ENCODE peak calls at places on chromosomes 7 and 10, in eight cellular contexts. One of them, this sample, is unnamed.

GRCh38 chr10:45471531-45472310 is 97.7 kb downstream of the ALOX5 start:
- DNase-seq in stimulated activated CD8-positive, alpha-beta memory T cell treated with anti-CD3 and anti-CD28 coated beads, Interleukin-4, amount 100 ng/mL, for 24 hours: no peak
- DNase-seq in coronary artery: no peak
- DNase-seq in GM20000: no peak
- DNase-seq in lung: no peak
- DNase-seq in EL: no peak
- DNase-seq in GDM1: no peak
- DNase-seq in GM04503: no peak
- DNase-seq in this sample: no peak

GRCh38 chr10:71547841-71548493 is 151.2 kb downstream of the CDH23 start:
- DNase-seq in GM04503: no peak
- DNase-seq in stimulated activated CD8-positive, alpha-beta memory T cell treated with anti-CD3 and anti-CD28 coated beads, Interleukin-4, amount 100 ng/mL, for 24 hours: no peak
- DNase-seq in coronary artery: no peak
- DNase-seq in GM20000: no peak
- DNase-seq in lung: peak; percentile 57
- DNase-seq in GDM1: no peak
- DNase-seq in EL: peak; percentile 14
- DNase-seq in this sample: no peak

GRCh38 chr7:4626318-4626845 is 55.7 kb upstream of the FOXK1 start:
- DNase-seq in GDM1: no peak
- DNase-seq in EL: no peak
- DNase-seq in stimulated activated CD8-positive, alpha-beta memory T cell treated with anti-CD3 and anti-CD28 coated beads, Interleukin-4, amount 100 ng/mL, for 24 hours: no peak
- DNase-seq in coronary artery: no peak
- DNase-seq in GM04503: no peak
- DNase-seq in GM20000: no peak
- DNase-seq in lung: no peak
- DNase-seq in this sample: no peak

GRCh38 chr7:3230908-3231307 is 70.1 kb upstream of the SDK1 start:
- DNase-seq in coronary artery: no peak
- DNase-seq in stimulated activated CD8-positive, alpha-beta memory T cell treated with anti-CD3 and anti-CD28 coated beads, Interleukin-4, amount 100 ng/mL, for 24 hours: no peak
- DNase-seq in GDM1: no peak
- DNase-seq in GM04503: no peak
- DNase-seq in lung: no peak
- DNase-seq in EL: no peak
- DNase-seq in GM20000: no peak
- DNase-seq in this sample: no peak

GRCh38 chr7:55161154-55161687 is 142.4 kb downstream of the EGFR start:
- DNase-seq in GM04503: no peak
- DNase-seq in stimulated activated CD8-positive, alpha-beta memory T cell treated with anti-CD3 and anti-CD28 coated beads, Interleukin-4, amount 100 ng/mL, for 24 hours: no peak
- DNase-seq in GDM1: no peak
- DNase-seq in EL: no peak
- DNase-seq in coronary artery: no peak
- DNase-seq in GM20000: no peak
- DNase-seq in lung: no peak
- DNase-seq in this sample: no peak

GRCh38 chr10:88895252-88895651 is 15.2 kb downstream of the STAMBPL1 start:
- DNase-seq in coronary artery: no peak
- DNase-seq in EL: no peak
- DNase-seq in GM04503: no peak
- DNase-seq in GM20000: no peak
- DNase-seq in stimulated activated CD8-positive, alpha-beta memory T cell treated with anti-CD3 and anti-CD28 coated beads, Interleukin-4, amount 100 ng/mL, for 24 hours: no peak
- DNase-seq in GDM1: no peak
- DNase-seq in lung: no peak
- DNase-seq in this sample: no peak

GRCh38 chr10:95268438-95268837 is 22.4 kb downstream of the PDLIM1 start:
- DNase-seq in coronary artery: no peak
- DNase-seq in GDM1: no peak
- DNase-seq in GM20000: no peak
- DNase-seq in EL: no peak
- DNase-seq in stimulated activated CD8-positive, alpha-beta memory T cell treated with anti-CD3 and anti-CD28 coated beads, Interleukin-4, amount 100 ng/mL, for 24 hours: no peak
- DNase-seq in lung: peak; percentile 50
- DNase-seq in GM04503: no peak
- DNase-seq in this sample: no peak

GRCh38 chr10:107013258-107014001 is 151.1 kb downstream of the SORCS1 start:
- DNase-seq in lung: no peak
- DNase-seq in GDM1: no peak
- DNase-seq in GM04503: no peak
- DNase-seq in coronary artery: no peak
- DNase-seq in EL: no peak
- DNase-seq in stimulated activated CD8-positive, alpha-beta memory T cell treated with anti-CD3 and anti-CD28 coated beads, Interleukin-4, amount 100 ng/mL, for 24 hours: no peak
- DNase-seq in GM20000: no peak
- DNase-seq in this sample: no peak

GRCh38 chr10:132271458-132272011 is 36.2 kb downstream of the STK32C start:
- DNase-seq in coronary artery: no peak
- DNase-seq in stimulated activated CD8-positive, alpha-beta memory T cell treated with anti-CD3 and anti-CD28 coated beads, Interleukin-4, amount 100 ng/mL, for 24 hours: no peak
- DNase-seq in EL: no peak
- DNase-seq in lung: no peak
- DNase-seq in GM04503: no peak
- DNase-seq in GDM1: no peak
- DNase-seq in GM20000: no peak
- DNase-seq in this sample: no peak

GRCh38 chr10:89392974-89393373 is 551 bp downstream of the IFIT1 start:
- DNase-seq in stimulated activated CD8-positive, alpha-beta memory T cell treated with anti-CD3 and anti-CD28 coated beads, Interleukin-4, amount 100 ng/mL, for 24 hours: no peak
- DNase-seq in coronary artery: no peak
- DNase-seq in GM04503: no peak
- DNase-seq in lung: no peak
- DNase-seq in GDM1: no peak
- DNase-seq in GM20000: no peak
- DNase-seq in EL: peak; percentile 52
- DNase-seq in this sample: peak; percentile 77

GRCh38 chr7:78444267-78444666 is 645.7 kb downstream of the PHTF2 start:
- DNase-seq in GM04503: no peak
- DNase-seq in EL: no peak
- DNase-seq in GDM1: no peak
- DNase-seq in GM20000: no peak
- DNase-seq in stimulated activated CD8-positive, alpha-beta memory T cell treated with anti-CD3 and anti-CD28 coated beads, Interleukin-4, amount 100 ng/mL, for 24 hours: no peak
- DNase-seq in coronary artery: no peak
- DNase-seq in lung: no peak
- DNase-seq in this sample: no peak

GRCh38 chr7:56079450-56080185 is 13.1 kb downstream of the PHKG1 start:
- DNase-seq in EL: peak; percentile 58
- DNase-seq in GM20000: no peak
- DNase-seq in coronary artery: no peak
- DNase-seq in GM04503: no peak
- DNase-seq in stimulated activated CD8-positive, alpha-beta memory T cell treated with anti-CD3 and anti-CD28 coated beads, Interleukin-4, amount 100 ng/mL, for 24 hours: no peak
- DNase-seq in GDM1: peak; percentile 50
- DNase-seq in lung: peak; percentile 50
- DNase-seq in this sample: no peak

GRCh38 chr7:71594746-71595145 is 462.8 kb downstream of the GALNT17 start:
- DNase-seq in GM20000: no peak
- DNase-seq in stimulated activated CD8-positive, alpha-beta memory T cell treated with anti-CD3 and anti-CD28 coated beads, Interleukin-4, amount 100 ng/mL, for 24 hours: no peak
- DNase-seq in coronary artery: no peak
- DNase-seq in GM04503: no peak
- DNase-seq in lung: no peak
- DNase-seq in EL: no peak
- DNase-seq in GDM1: no peak
- DNase-seq in this sample: no peak

GRCh38 chr7:101815826-101816488 is 1.5 kb upstream of the CUX1 start:
- DNase-seq in lung: peak; percentile 66
- DNase-seq in stimulated activated CD8-positive, alpha-beta memory T cell treated with anti-CD3 and anti-CD28 coated beads, Interleukin-4, amount 100 ng/mL, for 24 hours: peak; percentile 46
- DNase-seq in GM20000: peak; percentile 95
- DNase-seq in EL: peak; percentile 81
- DNase-seq in GM04503: no peak
- DNase-seq in GDM1: peak; percentile 76
- DNase-seq in coronary artery: peak; percentile 81
- DNase-seq in this sample: no peak

GRCh38 chr7:80294321-80294720 is 159.7 kb downstream of the GNAI1 start:
- DNase-seq in stimulated activated CD8-positive, alpha-beta memory T cell treated with anti-CD3 and anti-CD28 coated beads, Interleukin-4, amount 100 ng/mL, for 24 hours: no peak
- DNase-seq in GDM1: no peak
- DNase-seq in EL: peak; percentile 45
- DNase-seq in GM20000: no peak
- DNase-seq in lung: no peak
- DNase-seq in coronary artery: no peak
- DNase-seq in GM04503: peak; percentile 23
- DNase-seq in this sample: no peak

GRCh38 chr7:28891192-28891872 is 66.8 kb downstream of the TRIL start:
- DNase-seq in GM20000: no peak
- DNase-seq in coronary artery: no peak
- DNase-seq in stimulated activated CD8-positive, alpha-beta memory T cell treated with anti-CD3 and anti-CD28 coated beads, Interleukin-4, amount 100 ng/mL, for 24 hours: no peak
- DNase-seq in GM04503: no peak
- DNase-seq in lung: no peak
- DNase-seq in EL: no peak
- DNase-seq in GDM1: no peak
- DNase-seq in this sample: no peak

GRCh38 chr7:78565784-78566183 is 767.2 kb downstream of the PHTF2 start:
- DNase-seq in coronary artery: no peak
- DNase-seq in GM04503: no peak
- DNase-seq in lung: no peak
- DNase-seq in GM20000: no peak
- DNase-seq in EL: no peak
- DNase-seq in GDM1: no peak
- DNase-seq in stimulated activated CD8-positive, alpha-beta memory T cell treated with anti-CD3 and anti-CD28 coated beads, Interleukin-4, amount 100 ng/mL, for 24 hours: no peak
- DNase-seq in this sample: no peak

GRCh38 chr7:107555893-107556292 is 7.8 kb downstream of the COG5 start:
- DNase-seq in stimulated activated CD8-positive, alpha-beta memory T cell treated with anti-CD3 and anti-CD28 coated beads, Interleukin-4, amount 100 ng/mL, for 24 hours: no peak
- DNase-seq in GDM1: no peak
- DNase-seq in GM20000: no peak
- DNase-seq in EL: no peak
- DNase-seq in GM04503: no peak
- DNase-seq in coronary artery: no peak
- DNase-seq in lung: no peak
- DNase-seq in this sample: no peak

GRCh38 chr7:107150375-107151073 is 18.3 kb upstream of the HBP1 start:
- DNase-seq in coronary artery: no peak
- DNase-seq in GM04503: no peak
- DNase-seq in lung: peak; percentile 72
- DNase-seq in EL: peak; percentile 64
- DNase-seq in GDM1: peak; percentile 17
- DNase-seq in GM20000: peak; percentile 18
- DNase-seq in stimulated activated CD8-positive, alpha-beta memory T cell treated with anti-CD3 and anti-CD28 coated beads, Interleukin-4, amount 100 ng/mL, for 24 hours: peak; percentile 53
- DNase-seq in this sample: no peak

GRCh38 chr7:20089431-20089830 is 127.8 kb downstream of the MACC1 start:
- DNase-seq in GDM1: no peak
- DNase-seq in GM04503: no peak
- DNase-seq in lung: no peak
- DNase-seq in GM20000: no peak
- DNase-seq in EL: no peak
- DNase-seq in stimulated activated CD8-positive, alpha-beta memory T cell treated with anti-CD3 and anti-CD28 coated beads, Interleukin-4, amount 100 ng/mL, for 24 hours: no peak
- DNase-seq in coronary artery: no peak
- DNase-seq in this sample: no peak

GRCh38 chr10:59847888-59848287 is 58.5 kb downstream of the CCDC6 start:
- DNase-seq in GM04503: no peak
- DNase-seq in GDM1: no peak
- DNase-seq in EL: no peak
- DNase-seq in coronary artery: no peak
- DNase-seq in stimulated activated CD8-positive, alpha-beta memory T cell treated with anti-CD3 and anti-CD28 coated beads, Interleukin-4, amount 100 ng/mL, for 24 hours: no peak
- DNase-seq in lung: no peak
- DNase-seq in GM20000: no peak
- DNase-seq in this sample: no peak

GRCh38 chr7:94656925-94657731 is 1.2 kb upstream of the SGCE start:
- DNase-seq in EL: peak; percentile 55
- DNase-seq in lung: no peak
- DNase-seq in coronary artery: no peak
- DNase-seq in stimulated activated CD8-positive, alpha-beta memory T cell treated with anti-CD3 and anti-CD28 coated beads, Interleukin-4, amount 100 ng/mL, for 24 hours: no peak
- DNase-seq in GM20000: no peak
- DNase-seq in GM04503: no peak
- DNase-seq in GDM1: no peak
- DNase-seq in this sample: no peak